ENCODE peak calls at places on chromosomes 5 and 9, in ten cellular contexts. X is esophagus muscularis mucosa, F is ovary, O is SK-N-SH, M is A549, C is sigmoid colon, U is GM12878, Z is suprapubic skin, Y is H1, B is K562. A is an unnamed sample.

GRCh38 chr5:154782326-154782725 is 27.1 kb downstream of the LARP1 start:
- DNase-seq in X (no peak), F (no peak), O (no peak), M (no peak), C (no peak), U (no peak), Z (no peak), Y (no peak), B (peak), A (no peak)

GRCh38 chr5:13704401-13704800 is 240.1 kb downstream of the DNAH5 start:
- DNase-seq in X (peak), F (no peak), O (no peak), M (no peak), C (no peak), U (no peak), Z (no peak), Y (no peak), B (no peak), A (no peak)

GRCh38 chr9:96080364-96080763 is 204.9 kb downstream of the ERCC6L2 start:
- DNase-seq in X (no peak), F (no peak), O (no peak), M (peak), C (peak), U (no peak), Z (no peak), Y (no peak), B (no peak), A (no peak)

GRCh38 chr9:137602661-137603060 is 2.8 kb upstream of the ARRDC1 start:
- DNase-seq in X (no peak), F (no peak), O (no peak), M (no peak), C (no peak), U (no peak), Z (no peak), Y (no peak), B (no peak), A (no peak)

GRCh38 chr5:143033535-143034260 is 263.5 kb downstream of the ARHGAP26 start:
- DNase-seq in X (no peak), F (no peak), O (no peak), M (peak), C (no peak), U (no peak), Z (no peak), Y (no peak), B (no peak), A (no peak)

GRCh38 chr5:111132731-111133435 is 40.7 kb downstream of the WDR36 start:
- DNase-seq in X (no peak), F (no peak), O (no peak), M (no peak), C (no peak), U (no peak), Z (no peak), Y (no peak), B (no peak), A (no peak)

GRCh38 chr9:131995382-131995781 is 84.3 kb downstream of the MED27 start:
- DNase-seq in X (no peak), F (no peak), O (no peak), M (peak), C (no peak), U (no peak), Z (no peak), Y (no peak), B (no peak), A (no peak)

GRCh38 chr5:4005335-4005734 is 409.7 kb downstream of the IRX1 start:
- DNase-seq in X (no peak), F (no peak), O (no peak), M (no peak), C (no peak), U (no peak), Z (no peak), Y (no peak), B (no peak), A (no peak)

GRCh38 chr9:94199776-94200175 is 59.3 kb upstream of the ZNF169 start:
- DNase-seq in X (no peak), F (no peak), O (no peak), M (no peak), C (no peak), U (no peak), Z (no peak), Y (no peak), B (no peak), A (no peak)

GRCh38 chr5:14581891-14582796 is 552 bp downstream of the OTULINL start:
- DNase-seq in X (no peak), F (peak), O (peak), M (peak), C (peak), U (no peak), Z (peak), Y (no peak), B (no peak), A (peak)

GRCh38 chr5:80083115-80083890 is 48.2 kb downstream of the THBS4 start:
- DNase-seq in X (no peak), F (peak), O (peak), M (peak), C (peak), U (no peak), Z (no peak), Y (no peak), B (peak), A (peak)

GRCh38 chr5:61765471-61765870 is 433.4 kb downstream of the ZSWIM6 start:
- DNase-seq in X (peak), F (no peak), O (no peak), M (no peak), C (no peak), U (no peak), Z (no peak), Y (no peak), B (no peak), A (no peak)

GRCh38 chr5:132421442-132421841 is 51.9 kb downstream of the SLC22A5 start:
- DNase-seq in X (peak), F (no peak), O (no peak), M (no peak), C (no peak), U (no peak), Z (no peak), Y (no peak), B (no peak), A (no peak)

GRCh38 chr9:34563262-34563661 is 26.3 kb downstream of the CNTFR start:
- DNase-seq in X (no peak), F (no peak), O (no peak), M (no peak), C (no peak), U (no peak), Z (no peak), Y (no peak), B (no peak), A (no peak)

GRCh38 chr5:143290115-143290514 is 113.4 kb downstream of the NR3C1 start:
- DNase-seq in X (no peak), F (no peak), O (no peak), M (no peak), C (no peak), U (no peak), Z (no peak), Y (no peak), B (no peak), A (no peak)

GRCh38 chr5:58231041-58231440 is 228.8 kb downstream of the PLK2 start:
- DNase-seq in X (no peak), F (no peak), O (no peak), M (no peak), C (no peak), U (no peak), Z (no peak), Y (no peak), B (no peak), A (no peak)

GRCh38 chr5:173454764-173455598 is 126.8 kb upstream of the STC2 start:
- DNase-seq in X (no peak), F (no peak), O (no peak), M (peak), C (peak), U (no peak), Z (peak), Y (no peak), B (peak), A (no peak)

GRCh38 chr5:30042677-30043076 is 1150.8 kb upstream of the CDH6 start:
- DNase-seq in X (no peak), F (no peak), O (no peak), M (no peak), C (no peak), U (no peak), Z (no peak), Y (no peak), B (no peak), A (no peak)

GRCh38 chr9:109179801-109180523 is 12.9 kb upstream of the FRRS1L start:
- DNase-seq in X (no peak), F (no peak), O (no peak), M (no peak), C (no peak), U (no peak), Z (no peak), Y (no peak), B (no peak), A (no peak)

GRCh38 chr5:159050408-159051091 is 49.2 kb downstream of the EBF1 start:
- DNase-seq in X (no peak), F (no peak), O (no peak), M (no peak), C (no peak), U (no peak), Z (no peak), Y (no peak), B (no peak), A (no peak)

GRCh38 chr9:37976714-37977477 is 73.0 kb upstream of the SLC25A51 start:
- DNase-seq in X (no peak), F (no peak), O (no peak), M (no peak), C (peak), U (no peak), Z (no peak), Y (no peak), B (no peak), A (peak)

GRCh38 chr5:55226934-55227737 is at the start of gene MCIDAS:
- DNase-seq in X (peak), F (no peak), O (peak), M (peak), C (no peak), U (no peak), Z (peak), Y (no peak), B (peak), A (no peak)

GRCh38 chr5:172713113-172713808 is 57.7 kb downstream of the DUSP1 start:
- DNase-seq in X (no peak), F (peak), O (peak), M (peak), C (peak), U (no peak), Z (peak), Y (no peak), B (peak), A (no peak)

GRCh38 chr5:3590253-3590966 is 5.2 kb upstream of the IRX1 start:
- DNase-seq in X (no peak), F (no peak), O (no peak), M (no peak), C (no peak), U (no peak), Z (no peak), Y (no peak), B (no peak), A (no peak)

GRCh38 chr9:126215486-126215885 is 111.1 kb upstream of the MVB12B start:
- DNase-seq in X (no peak), F (no peak), O (no peak), M (no peak), C (no peak), U (no peak), Z (no peak), Y (no peak), B (no peak), A (no peak)

GRCh38 chr9:91245432-91246313 is 116.0 kb downstream of the AUH start:
- DNase-seq in X (no peak), F (no peak), O (no peak), M (peak), C (no peak), U (no peak), Z (no peak), Y (no peak), B (peak), A (no peak)

GRCh38 chr9:127883959-127884358 is 6.5 kb upstream of the AK1 start:
- DNase-seq in X (no peak), F (no peak), O (no peak), M (no peak), C (no peak), U (no peak), Z (no peak), Y (no peak), B (no peak), A (no peak)

GRCh38 chr5:39138892-39139291 is 64.7 kb upstream of the RICTOR start:
- DNase-seq in X (no peak), F (no peak), O (no peak), M (peak), C (no peak), U (no peak), Z (no peak), Y (no peak), B (no peak), A (no peak)

GRCh38 chr5:67577424-67577823 is 380.8 kb upstream of the CD180 start:
- DNase-seq in X (no peak), F (no peak), O (no peak), M (no peak), C (no peak), U (no peak), Z (no peak), Y (no peak), B (no peak), A (no peak)

GRCh38 chr5:150298701-150299451 is 3.8 kb downstream of the ARSI start:
- DNase-seq in X (no peak), F (no peak), O (no peak), M (peak), C (peak), U (no peak), Z (no peak), Y (no peak), B (no peak), A (peak)

GRCh38 chr9:22211588-22212360 is 202.7 kb upstream of the CDKN2B start:
- DNase-seq in X (no peak), F (no peak), O (no peak), M (peak), C (no peak), U (no peak), Z (no peak), Y (no peak), B (no peak), A (peak)

GRCh38 chr5:6342689-6343315 is 35.5 kb downstream of the MED10 start:
- DNase-seq in X (no peak), F (no peak), O (no peak), M (no peak), C (peak), U (no peak), Z (no peak), Y (no peak), B (no peak), A (no peak)

GRCh38 chr5:104733063-104733719 is 1170.6 kb upstream of the NUDT12 start:
- DNase-seq in X (no peak), F (no peak), O (no peak), M (no peak), C (no peak), U (no peak), Z (no peak), Y (no peak), B (no peak), A (no peak)

DNA sequence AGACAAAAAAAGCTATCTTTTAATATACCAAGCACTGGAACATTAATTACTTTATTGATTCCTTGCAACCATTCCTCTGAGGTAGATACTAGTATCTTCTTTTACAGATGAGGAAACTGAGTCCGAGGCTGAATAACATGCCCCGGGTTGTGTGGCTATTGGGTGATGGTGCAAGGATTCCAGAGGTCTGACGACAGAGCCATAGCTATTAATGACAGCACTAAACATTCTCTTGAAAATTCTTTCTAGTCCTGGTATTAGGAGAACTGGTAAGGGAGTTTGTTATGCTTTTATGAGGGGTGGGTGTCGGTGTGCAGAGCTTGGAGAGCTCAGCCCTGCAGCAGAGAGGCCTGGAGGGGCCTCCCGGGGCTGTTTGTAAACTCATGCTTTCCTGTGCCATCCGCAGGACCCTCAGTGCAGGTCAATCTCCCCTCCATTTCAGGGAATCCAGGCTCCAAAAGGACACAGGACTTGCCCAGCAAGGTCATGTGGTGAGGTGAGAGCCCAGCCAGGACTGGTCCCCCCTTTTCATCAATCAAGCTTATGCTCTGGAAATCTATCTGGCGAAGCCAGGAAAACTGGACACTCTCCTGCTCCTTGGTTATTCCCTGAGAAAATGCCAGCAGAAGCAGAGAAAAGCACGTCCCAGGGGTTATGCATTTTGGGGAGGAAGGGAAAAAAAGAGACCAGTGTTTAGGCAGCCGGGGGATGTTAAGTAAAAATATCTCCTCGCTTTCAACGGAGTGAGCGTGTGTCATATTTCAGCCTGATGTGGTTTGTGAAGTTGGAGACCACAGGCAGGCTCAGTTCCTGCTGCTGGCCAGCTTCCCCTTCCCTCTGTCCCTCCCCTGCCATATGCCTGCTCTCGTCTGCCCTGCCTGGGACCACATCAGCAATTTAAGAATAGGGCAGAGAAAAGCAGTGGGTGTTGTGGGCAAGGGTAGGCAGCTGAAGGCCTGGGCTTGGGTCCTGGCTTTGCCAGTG is 3.7 kb downstream of the GSN start:
- DNase-seq in X (no peak), F (peak), O (no peak), M (no peak), C (peak), U (no peak), Z (no peak), Y (no peak), B (no peak), A (peak)
- H3K4me3 ChIP-seq in X (peak), F (no peak), O (no peak), M (no peak), C (peak), U (no peak), Z (peak), Y (no peak), B (no peak), A (peak)

GRCh38 chr9:114275246-114275994 is 47.5 kb upstream of the ORM1 start:
- DNase-seq in X (no peak), F (peak), O (no peak), M (no peak), C (peak), U (no peak), Z (peak), Y (no peak), B (no peak), A (peak)
- TF ChIP-seq EP300 in X (no peak), F (no peak), O (no peak), M (no peak), C (no peak), U (no peak), Z (no peak), Y (no peak), B (no peak), A (no peak)

GRCh38 chr5:177508837-177509236 is 789 bp downstream of the DOK3 start:
- DNase-seq in X (no peak), F (no peak), O (no peak), M (no peak), C (no peak), U (no peak), Z (no peak), Y (no peak), B (no peak), A (no peak)

GRCh38 chr5:177507596-177508216 is 1.9 kb downstream of the DOK3 start:
- DNase-seq in X (no peak), F (no peak), O (no peak), M (no peak), C (no peak), U (no peak), Z (no peak), Y (no peak), B (no peak), A (no peak)

GRCh38 chr5:177507165-177507564 is 2.5 kb downstream of the DOK3 start:
- DNase-seq in X (no peak), F (no peak), O (no peak), M (no peak), C (no peak), U (no peak), Z (no peak), Y (no peak), B (no peak), A (no peak)

GRCh38 chr5:177509361-177509951 is at the start of gene DOK3:
- DNase-seq in X (no peak), F (peak), O (no peak), M (no peak), C (no peak), U (no peak), Z (no peak), Y (no peak), B (peak), A (no peak)

DNA sequence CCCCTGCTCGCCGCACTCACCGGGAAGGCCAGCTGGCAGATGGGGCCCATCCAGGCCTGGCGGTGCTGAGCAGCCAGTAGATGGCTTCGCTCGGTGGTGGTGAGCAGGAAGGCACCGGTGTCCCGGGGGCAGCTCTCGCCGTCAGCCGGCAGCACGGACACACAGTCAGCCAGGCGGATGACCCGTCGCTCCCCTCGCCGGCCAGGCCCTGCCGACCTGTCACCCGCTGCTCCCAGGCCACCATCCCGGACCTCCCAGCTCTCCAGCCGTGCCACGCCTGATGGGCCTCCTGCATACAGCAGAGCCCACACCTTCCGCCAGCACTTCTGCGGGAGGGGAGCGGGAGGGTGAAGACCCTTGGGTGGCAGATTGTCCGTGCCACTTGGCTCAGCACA is 1.4 kb downstream of the DOK3 start:
- DNase-seq in X (no peak), F (no peak), O (no peak), M (no peak), C (no peak), U (no peak), Z (no peak), Y (no peak), B (no peak), A (no peak)
- H3K4me3 ChIP-seq in X (peak), F (no peak), O (no peak), M (no peak), C (peak), U (peak), Z (peak), Y (no peak), B (no peak), A (peak)

DNA sequence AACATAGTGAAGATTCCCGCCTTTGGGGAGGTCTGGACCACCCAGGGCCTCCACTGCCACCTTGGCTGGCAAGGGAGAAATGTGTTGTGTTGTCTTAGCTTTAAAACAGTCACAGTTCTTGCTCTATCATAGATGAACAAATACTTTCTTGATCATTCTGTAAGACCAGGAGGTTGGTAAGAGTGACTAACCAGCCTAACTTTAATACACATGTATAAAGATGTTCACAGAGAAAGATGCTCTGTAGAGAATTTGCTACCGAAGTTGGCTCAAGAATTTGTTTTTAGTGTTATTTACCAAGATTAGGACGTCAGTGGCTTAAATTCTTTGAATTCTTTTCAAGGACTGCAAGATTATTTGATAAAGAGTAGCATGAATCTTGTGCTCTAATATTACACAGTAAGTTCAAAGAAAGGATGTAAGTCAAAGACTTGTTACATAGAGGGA is 28.4 kb downstream of the GLRX start:
- DNase-seq in X (peak), F (no peak), O (no peak), M (peak), C (no peak), U (no peak), Z (no peak), Y (no peak), B (no peak), A (no peak)
- TF ChIP-seq EP300 in X (no peak), F (no peak), O (no peak), M (peak), C (no peak), U (no peak), Z (no peak), Y (no peak), B (no peak), A (no peak)

DNA sequence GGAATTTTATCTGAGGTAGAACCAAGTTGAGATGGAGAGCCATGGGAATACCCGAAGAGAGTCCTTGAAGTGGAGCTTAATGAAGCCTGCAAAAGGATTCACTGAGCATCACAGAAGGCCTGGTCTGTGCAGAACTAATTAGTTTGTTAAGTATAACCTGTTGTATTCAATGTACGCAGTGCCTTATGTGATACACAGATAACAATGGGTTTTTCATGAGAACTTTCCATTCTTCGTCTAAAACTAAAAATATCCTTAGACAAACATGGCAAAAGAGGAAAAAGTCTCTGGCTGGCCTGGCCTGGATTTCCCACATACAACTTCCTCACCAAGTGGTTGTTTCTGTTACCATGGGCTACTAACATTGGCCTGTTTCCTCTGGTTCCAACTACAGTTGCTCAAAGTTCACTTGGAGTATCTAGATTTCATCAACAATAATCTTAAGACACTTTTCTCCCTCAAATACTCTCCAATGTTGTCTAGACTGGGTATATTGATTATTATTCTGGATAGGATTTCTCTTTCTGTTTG is 237.6 kb upstream of the ZNF462 start:
- DNase-seq in X (no peak), F (no peak), O (no peak), M (no peak), C (no peak), U (no peak), Z (no peak), Y (no peak), B (no peak), A (no peak)
- H3K4me3 ChIP-seq in X (no peak), F (no peak), O (no peak), M (no peak), C (no peak), U (no peak), Z (no peak), Y (no peak), B (no peak), A (no peak)

GRCh38 chr5:89255845-89256463 is 373.0 kb upstream of the MEF2C start:
- DNase-seq in X (no peak), F (no peak), O (no peak), M (peak), C (no peak), U (no peak), Z (no peak), Y (peak), B (peak), A (no peak)
- TF ChIP-seq EP300 in X (no peak), F (no peak), O (no peak), M (no peak), C (no peak), U (no peak), Z (no peak), Y (no peak), B (no peak), A (no peak)

A was measured in tibial nerve.